ENCODE peak calls at places on chromosome 17, in seven cellular contexts. T is esophagus squamous epithelium, J is epithelial cell of prostate, Y is caudate nucleus, L is dorsolateral prefrontal cortex, F is HL-60, A is endothelial cell of umbilical vein. V is an unnamed sample.

GRCh38 chr17:71522383-71522782 is 598.4 kb upstream of the SOX9 start:
- DNase-seq in Y (no peak), F (no peak), A (no peak), J (no peak), T (no peak), L (no peak), V (no peak)

GRCh38 chr17:42773290-42774035 is at the start of gene VPS25:
- DNase-seq in A (peak), J (peak), L (peak), T (no peak), Y (peak), F (peak), V (peak)

GRCh38 chr17:12545877-12546513 is 119.7 kb upstream of the MYOCD start:
- DNase-seq in F (peak), T (no peak), Y (no peak), L (peak), A (peak), J (no peak), V (no peak)

GRCh38 chr17:64158411-64158810 is 28.5 kb upstream of the ERN1 start:
- DNase-seq in T (no peak), F (no peak), L (no peak), A (no peak), Y (no peak), J (no peak), V (no peak)

GRCh38 chr17:51046527-51047384 is 73.9 kb downstream of the SPAG9 start:
- DNase-seq in T (no peak), L (peak), A (peak), F (no peak), J (no peak), Y (peak), V (no peak)

GRCh38 chr17:56230660-56231059 is 77.4 kb downstream of the ANKFN1 start:
- DNase-seq in J (no peak), T (no peak), A (no peak), Y (no peak), L (no peak), F (no peak), V (no peak)

GRCh38 chr17:35170968-35171771 is 23.0 kb downstream of the SLC35G3 start:
- DNase-seq in J (no peak), Y (no peak), T (no peak), F (no peak), L (no peak), A (peak), V (peak)

GRCh38 chr17:56786989-56787482 is 46.7 kb downstream of the C17orf67 start:
- DNase-seq in L (no peak), A (peak), F (peak), Y (no peak), T (no peak), J (peak), V (peak)

GRCh38 chr17:43880420-43880991 is 26.8 kb downstream of the MPP2 start:
- DNase-seq in F (no peak), J (no peak), L (no peak), T (no peak), A (peak), Y (no peak), V (no peak)

GRCh38 chr17:80942360-80943345 is 49.0 kb upstream of the CHMP6 start:
- DNase-seq in Y (peak), F (no peak), T (peak), J (no peak), L (peak), A (no peak), V (no peak)

GRCh38 chr17:31068291-31068690 is 26.5 kb upstream of the NF1 start:
- DNase-seq in F (peak), T (no peak), J (no peak), Y (no peak), A (peak), L (no peak), V (peak)

GRCh38 chr17:1119924-1120323 is 59.9 kb downstream of the ABR start:
- DNase-seq in L (no peak), A (no peak), F (no peak), J (no peak), T (no peak), Y (no peak), V (no peak)

GRCh38 chr17:74086992-74087391 is 116.5 kb upstream of the RPL38 start:
- DNase-seq in A (no peak), F (no peak), T (no peak), J (no peak), Y (no peak), L (no peak), V (no peak)

GRCh38 chr17:79977711-79978544 is 57.7 kb downstream of the TBC1D16 start:
- DNase-seq in L (peak), Y (no peak), J (no peak), A (no peak), F (no peak), T (no peak), V (no peak)

GRCh38 chr17:5254903-5255521 is 20.4 kb upstream of the SCIMP start:
- DNase-seq in Y (peak), F (no peak), A (no peak), T (no peak), L (no peak), J (no peak), V (no peak)

GRCh38 chr17:73787036-73787720 is 142.9 kb upstream of the SDK2 start:
- DNase-seq in A (no peak), L (no peak), Y (no peak), J (no peak), F (no peak), T (no peak), V (no peak)

GRCh38 chr17:61376931-61377838 is 22.5 kb upstream of the TBX2 start:
- DNase-seq in F (no peak), J (no peak), Y (no peak), A (no peak), L (no peak), T (no peak), V (no peak)

GRCh38 chr17:43858201-43858600 is 11.2 kb downstream of the CD300LG start:
- DNase-seq in Y (no peak), F (no peak), L (no peak), A (no peak), T (no peak), J (no peak), V (no peak)

GRCh38 chr17:68207651-68208253 is 40.1 kb upstream of the AMZ2 start:
- DNase-seq in Y (no peak), F (no peak), L (no peak), T (no peak), J (no peak), A (no peak), V (no peak)

GRCh38 chr17:66411498-66411897 is 109.1 kb downstream of the PRKCA start:
- DNase-seq in L (no peak), A (no peak), Y (no peak), F (no peak), J (no peak), T (no peak), V (peak)

GRCh38 chr17:59167571-59168001 is 12.0 kb downstream of the PRR11 start:
- DNase-seq in A (peak), L (no peak), F (no peak), J (no peak), Y (no peak), T (no peak), V (no peak)

GRCh38 chr17:49388692-49389513 is 25.8 kb downstream of the PHB1 start:
- DNase-seq in T (no peak), A (no peak), L (no peak), J (no peak), Y (no peak), F (no peak), V (no peak)

GRCh38 chr17:41959336-41960095 is 7.1 kb upstream of the CNP start:
- DNase-seq in F (no peak), T (no peak), Y (no peak), L (no peak), J (no peak), A (peak), V (no peak)

GRCh38 chr17:2175294-2175628 is 120.4 kb downstream of the HIC1 start:
- DNase-seq in L (no peak), F (no peak), A (no peak), T (no peak), Y (no peak), J (no peak), V (no peak)
- H3K27ac ChIP-seq in L (no peak), F (no peak), A (peak), T (peak), Y (no peak), J (peak), V (no peak)

GRCh38 chr17:78861229-78861628 is 20.6 kb upstream of the USP36 start:
- DNase-seq in T (no peak), A (no peak), F (no peak), L (no peak), J (no peak), Y (no peak), V (no peak)
- H3K27ac ChIP-seq in T (peak), A (peak), F (no peak), L (peak), J (peak), Y (no peak), V (no peak)

GRCh38 chr17:76179496-76180467 is 38.7 kb upstream of the FOXJ1 start:
- DNase-seq in J (no peak), F (peak), Y (no peak), A (no peak), L (no peak), T (no peak), V (peak)
- H3K27ac ChIP-seq in J (peak), F (peak), Y (no peak), A (no peak), L (no peak), T (no peak), V (peak)

GRCh38 chr17:82250868-82251500 is 22.1 kb downstream of the SLC16A3 start:
- DNase-seq in F (no peak), J (no peak), L (no peak), A (no peak), Y (no peak), T (no peak), V (no peak)
- H3K27ac ChIP-seq in F (no peak), J (no peak), L (no peak), A (no peak), Y (no peak), T (peak), V (no peak)

GRCh38 chr17:78803161-78803845 is 21.2 kb upstream of the CYTH1 start:
- DNase-seq in F (no peak), J (no peak), Y (no peak), T (no peak), L (no peak), A (no peak), V (no peak)
- H3K27ac ChIP-seq in F (peak), J (no peak), Y (no peak), T (peak), L (no peak), A (no peak), V (no peak)

GRCh38 chr17:45305532-45306087 is 11.2 kb downstream of the MAP3K14 start:
- DNase-seq in J (no peak), T (no peak), A (no peak), Y (no peak), F (no peak), L (no peak), V (no peak)
- H3K27ac ChIP-seq in J (no peak), T (peak), A (no peak), Y (no peak), F (no peak), L (no peak), V (no peak)

DNA sequence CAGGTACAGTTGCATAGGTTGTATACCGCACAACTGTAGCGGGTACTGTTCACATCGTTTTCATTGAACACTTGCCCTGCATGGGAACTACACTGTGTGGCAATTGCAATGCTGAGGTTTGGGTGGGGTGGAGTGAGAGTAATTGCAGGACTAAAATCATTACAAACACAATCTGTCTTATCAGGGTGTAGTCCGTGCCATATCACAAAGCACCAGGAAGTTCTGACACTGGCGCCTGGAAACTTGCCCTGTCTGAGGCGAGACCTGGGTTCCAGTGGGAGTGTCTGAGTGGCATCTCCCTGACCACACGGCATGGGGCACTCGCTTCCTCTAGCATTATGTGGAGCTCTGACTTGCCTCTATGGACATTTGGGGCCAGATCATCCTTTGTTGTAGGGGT is 153.4 kb downstream of the RGS9 start:
- DNase-seq in Y (no peak), A (no peak), J (no peak), F (no peak), T (no peak), L (no peak), V (no peak)
- H3K27ac ChIP-seq in Y (no peak), A (no peak), J (no peak), F (no peak), T (no peak), L (no peak), V (no peak)

GRCh38 chr17:39513256-39513655 is 52.0 kb downstream of the CDK12 start:
- DNase-seq in J (no peak), Y (no peak), A (no peak), L (no peak), F (no peak), T (no peak), V (no peak)
- H3K27ac ChIP-seq in J (no peak), Y (no peak), A (no peak), L (no peak), F (no peak), T (no peak), V (no peak)

V was measured in CD8-positive, alpha-beta T cell.